ENCODE peak calls at places on chromosome 18, in five cellular contexts. One of them, this sample, is unnamed.

GRCh38 chr18:73768043-73768442 is 379.6 kb downstream of the FBXO15 start:
- DNase-seq in activated CD4-positive, CD25-positive, alpha-beta regulatory T cell: no peak
- DNase-seq in ureter: no peak
- DNase-seq in MCF 10A: no peak
- DNase-seq in NCI-H510A treated with DMSO at 0.1 percent for 48 hours: peak
- DNase-seq in this sample: peak

GRCh38 chr18:58847383-58848071 is 17.1 kb upstream of the ZNF532 start:
- DNase-seq in MCF 10A: no peak
- DNase-seq in NCI-H510A treated with DMSO at 0.1 percent for 48 hours: no peak
- DNase-seq in ureter: no peak
- DNase-seq in activated CD4-positive, CD25-positive, alpha-beta regulatory T cell: no peak
- DNase-seq in this sample: no peak

GRCh38 chr18:70245941-70246537 is 40.6 kb upstream of the RTTN start:
- DNase-seq in ureter: no peak
- DNase-seq in activated CD4-positive, CD25-positive, alpha-beta regulatory T cell: no peak
- DNase-seq in NCI-H510A treated with DMSO at 0.1 percent for 48 hours: no peak
- DNase-seq in MCF 10A: no peak
- DNase-seq in this sample: no peak

GRCh38 chr18:45688834-45689233 is 35.1 kb upstream of the SLC14A1 start:
- DNase-seq in MCF 10A: no peak
- DNase-seq in activated CD4-positive, CD25-positive, alpha-beta regulatory T cell: peak
- DNase-seq in ureter: no peak
- DNase-seq in NCI-H510A treated with DMSO at 0.1 percent for 48 hours: no peak
- DNase-seq in this sample: peak

GRCh38 chr18:3454365-3455089 is 4.6 kb downstream of the TGIF1 start:
- DNase-seq in activated CD4-positive, CD25-positive, alpha-beta regulatory T cell: no peak
- DNase-seq in ureter: no peak
- DNase-seq in MCF 10A: peak
- DNase-seq in NCI-H510A treated with DMSO at 0.1 percent for 48 hours: peak
- DNase-seq in this sample: peak

GRCh38 chr18:48979944-48980890 is 29.5 kb upstream of the SMAD7 start:
- DNase-seq in activated CD4-positive, CD25-positive, alpha-beta regulatory T cell: no peak
- DNase-seq in NCI-H510A treated with DMSO at 0.1 percent for 48 hours: no peak
- DNase-seq in ureter: no peak
- DNase-seq in MCF 10A: no peak
- DNase-seq in this sample: no peak

GRCh38 chr18:46407471-46408166 is 249.4 kb downstream of the LOXHD1 start:
- DNase-seq in MCF 10A: peak
- DNase-seq in ureter: no peak
- DNase-seq in activated CD4-positive, CD25-positive, alpha-beta regulatory T cell: no peak
- DNase-seq in NCI-H510A treated with DMSO at 0.1 percent for 48 hours: no peak
- DNase-seq in this sample: no peak

GRCh38 chr18:74278058-74278457 is 13.7 kb downstream of the CYB5A start:
- DNase-seq in ureter: no peak
- DNase-seq in activated CD4-positive, CD25-positive, alpha-beta regulatory T cell: no peak
- DNase-seq in MCF 10A: no peak
- DNase-seq in NCI-H510A treated with DMSO at 0.1 percent for 48 hours: no peak
- DNase-seq in this sample: no peak

GRCh38 chr18:37276111-37276510 is 289.5 kb downstream of the CELF4 start:
- DNase-seq in NCI-H510A treated with DMSO at 0.1 percent for 48 hours: no peak
- DNase-seq in activated CD4-positive, CD25-positive, alpha-beta regulatory T cell: no peak
- DNase-seq in ureter: no peak
- DNase-seq in MCF 10A: no peak
- DNase-seq in this sample: peak

GRCh38 chr18:22486667-22487066 is 69.0 kb upstream of the CTAGE1 start:
- DNase-seq in MCF 10A: no peak
- DNase-seq in NCI-H510A treated with DMSO at 0.1 percent for 48 hours: no peak
- DNase-seq in ureter: no peak
- DNase-seq in activated CD4-positive, CD25-positive, alpha-beta regulatory T cell: no peak
- DNase-seq in this sample: no peak

GRCh38 chr18:23593720-23594119 is 7.4 kb upstream of the NPC1 start:
- DNase-seq in MCF 10A: peak
- DNase-seq in activated CD4-positive, CD25-positive, alpha-beta regulatory T cell: no peak
- DNase-seq in NCI-H510A treated with DMSO at 0.1 percent for 48 hours: no peak
- DNase-seq in ureter: no peak
- DNase-seq in this sample: no peak